ENCODE peak calls at places on chromosomes 3 and 15, in four cellular contexts. X is GM23338, Y is HCT116, Q is endothelial cell of umbilical vein. M is an unnamed sample.
A peak's percentile ranks its signal among the peaks of the same experiment; 100 is the strongest.

GRCh38 chr3:48143977-48144376 is 44.2 kb downstream of the CDC25A start:
- DNase-seq in X (no peak), Y (no peak), Q (no peak), M (no peak)

GRCh38 chr15:70275461-70276138 is 177.9 kb upstream of the TLE3 start:
- DNase-seq in X (no peak), Y (no peak), Q (peak; percentile 16), M (no peak)

GRCh38 chr3:66816110-66816761 is 181.9 kb upstream of the KBTBD8 start:
- DNase-seq in X (peak; percentile 82), Y (peak; percentile 42), Q (peak; percentile 64), M (peak; percentile 84)

GRCh38 chr3:158381274-158381868 is 189.6 kb upstream of the MLF1 start:
- DNase-seq in X (no peak), Y (no peak), Q (no peak), M (peak; percentile 2)

GRCh38 chr3:132625613-132626012 is 28.5 kb downstream of the ACKR4 start:
- DNase-seq in X (no peak), Y (no peak), Q (no peak), M (no peak)

GRCh38 chr3:127220497-127220896 is 27.6 kb downstream of the PRR23E start:
- DNase-seq in X (no peak), Y (no peak), Q (no peak), M (no peak)

GRCh38 chr3:186680869-186681268 is 15.1 kb downstream of the HRG start:
- DNase-seq in X (no peak), Y (no peak), Q (peak; percentile 0), M (no peak)

GRCh38 chr15:39657181-39657580 is 76.3 kb downstream of the THBS1 start:
- DNase-seq in X (no peak), Y (no peak), Q (peak; percentile 17), M (no peak)

GRCh38 chr3:145639880-145640279 is 521.1 kb downstream of the PLOD2 start:
- DNase-seq in X (peak; percentile 29), Y (no peak), Q (no peak), M (no peak)

GRCh38 chr3:82163907-82164520 is 402.6 kb upstream of the GBE1 start:
- DNase-seq in X (peak; percentile 73), Y (peak; percentile 39), Q (peak; percentile 7), M (peak; percentile 42)

GRCh38 chr15:100043069-100043641 is 298.6 kb downstream of the ADAMTS17 start:
- DNase-seq in X (no peak), Y (peak; percentile 33), Q (peak; percentile 71), M (no peak)

GRCh38 chr15:64618569-64618968 is 156.8 kb downstream of the RBPMS2 start:
- DNase-seq in X (no peak), Y (no peak), Q (no peak), M (no peak)

GRCh38 chr15:89768071-89768500 is 8.0 kb upstream of the MESP2 start:
- DNase-seq in X (no peak), Y (no peak), Q (no peak), M (no peak)

GRCh38 chr15:84734794-84735479 is 13.5 kb upstream of the ZNF592 start:
- DNase-seq in X (peak; percentile 98), Y (peak; percentile 85), Q (no peak), M (peak; percentile 35)

GRCh38 chr3:186162221-186162620 is 53.3 kb upstream of the ETV5 start:
- DNase-seq in X (no peak), Y (no peak), Q (no peak), M (no peak)

GRCh38 chr3:45027406-45027805 is 1.3 kb downstream of the CLEC3B start:
- DNase-seq in X (no peak), Y (no peak), Q (no peak), M (no peak)

GRCh38 chr15:71231678-71232224 is 116.5 kb downstream of the THSD4 start:
- DNase-seq in X (no peak), Y (no peak), Q (no peak), M (no peak)

GRCh38 chr3:96877510-96877909 is 63.1 kb downstream of the EPHA6 start:
- DNase-seq in X (no peak), Y (no peak), Q (no peak), M (no peak)

GRCh38 chr3:111732248-111732879 is 126.7 kb upstream of the PHLDB2 start:
- DNase-seq in X (no peak), Y (no peak), Q (no peak), M (no peak)

DNA sequence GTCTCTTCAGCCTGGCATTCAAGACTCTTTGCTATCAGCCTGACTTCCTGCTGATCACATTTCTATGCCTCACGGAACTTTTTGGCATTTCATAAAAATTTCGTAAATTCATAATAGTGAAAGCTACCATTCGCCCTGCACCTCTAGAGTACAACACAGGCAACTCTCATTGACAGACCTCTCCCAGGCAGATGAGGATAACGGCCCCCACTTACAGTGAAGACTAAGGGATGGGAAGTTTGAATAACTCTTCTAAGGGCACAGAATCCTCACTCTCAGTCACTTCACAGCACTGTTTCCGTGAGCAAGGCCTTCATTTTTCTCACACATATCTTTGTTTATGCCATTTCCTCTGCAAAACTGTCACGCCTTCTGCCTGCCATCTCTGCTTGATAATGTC is 224.2 kb upstream of the HES1 start:
- DNase-seq in X (no peak), Y (no peak), Q (peak; percentile 12), M (no peak)
- TF ChIP-seq EZH2 in X (no peak), Y (no peak), Q (no peak), M (no peak)

GRCh38 chr3:58491506-58492384 is at the start of gene KCTD6:
- DNase-seq in X (peak; percentile 96), Y (peak; percentile 85), Q (peak; percentile 97), M (peak; percentile 89)

GRCh38 chr3:58488962-58489361 is 2.9 kb upstream of the KCTD6 start:
- DNase-seq in X (no peak), Y (no peak), Q (no peak), M (no peak)

GRCh38 chr3:58492385-58492970 is 582 bp downstream of the KCTD6 start:
- DNase-seq in X (no peak), Y (no peak), Q (peak; percentile 34), M (no peak)

GRCh38 chr3:58494107-58494506 is 2.2 kb downstream of the KCTD6 start:
- DNase-seq in X (no peak), Y (no peak), Q (no peak), M (no peak)

GRCh38 chr3:58490860-58491501 is 915 bp upstream of the KCTD6 start:
- DNase-seq in X (no peak), Y (no peak), Q (no peak), M (no peak)
- H3K4me3 ChIP-seq in X (peak overlapping the region; percentile 63), Y (peak overlapping the region; percentile 37), Q (peak overlapping the region; percentile 28), M (peak overlapping the region; percentile 36)

DNA sequence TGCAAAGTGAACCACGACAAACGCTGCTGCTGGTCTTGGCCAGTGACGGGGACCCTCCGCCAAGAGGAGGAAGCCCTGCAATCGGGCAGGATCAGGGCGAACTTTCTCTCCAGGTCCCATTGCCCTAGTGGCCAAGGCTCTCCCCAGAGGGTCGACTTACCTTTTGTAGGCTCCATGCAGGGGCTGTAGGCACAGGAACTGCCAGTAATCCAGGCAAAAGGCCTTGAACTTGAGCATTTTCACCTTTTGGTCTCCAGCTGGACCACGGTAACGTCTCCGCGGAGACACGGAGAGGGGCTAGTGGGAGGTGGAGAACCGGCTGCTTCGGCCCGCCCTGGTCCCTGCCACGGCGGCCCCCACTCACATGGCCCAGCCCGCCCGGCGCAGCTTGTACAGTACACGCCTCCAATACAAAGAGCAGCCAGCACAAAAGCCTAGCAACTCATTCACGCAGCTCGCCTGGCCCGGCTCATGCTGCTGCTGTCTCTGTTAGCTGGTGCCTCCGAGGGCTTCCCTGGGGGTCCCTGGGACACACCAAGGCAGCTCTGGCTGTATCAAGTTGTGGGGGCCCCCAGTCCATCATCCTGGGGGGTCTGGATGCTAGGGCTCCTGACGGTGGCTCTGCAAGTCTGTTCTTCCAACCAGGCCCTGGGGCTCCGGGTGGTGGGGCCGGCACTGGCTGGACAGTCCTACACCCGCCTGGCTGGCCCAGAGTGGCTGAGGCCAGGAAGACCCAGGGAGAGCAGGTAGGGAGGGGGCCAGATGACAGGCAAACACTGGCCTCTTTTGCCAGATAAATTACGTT is 30.9 kb downstream of the IQSEC1 start:
- DNase-seq in X (no peak), Y (no peak), Q (no peak), M (no peak)
- TF ChIP-seq EZH2 in X (no peak), Y (no peak), Q (no peak), M (no peak)

GRCh38 chr3:12822725-12823373 is 18.5 kb downstream of the RPL32 start:
- DNase-seq in X (no peak), Y (peak; percentile 29), Q (no peak), M (no peak)
- H3K4me3 ChIP-seq in X (no peak overlapping the region), Y (no peak overlapping the region), Q (no peak overlapping the region), M (no peak overlapping the region)

GRCh38 chr3:195761031-195761430 is 40.3 kb downstream of the MUC20 start:
- DNase-seq in X (no peak), Y (no peak), Q (no peak), M (no peak)

GRCh38 chr3:195760345-195760983 is 39.7 kb downstream of the MUC20 start:
- DNase-seq in X (no peak), Y (no peak), Q (no peak), M (no peak)

GRCh38 chr3:195762611-195763247 is 42.0 kb downstream of the MUC20 start:
- DNase-seq in X (no peak), Y (no peak), Q (no peak), M (no peak)

GRCh38 chr3:195762249-195762585 is 41.4 kb downstream of the MUC20 start:
- DNase-seq in X (no peak), Y (no peak), Q (no peak), M (no peak)

DNA sequence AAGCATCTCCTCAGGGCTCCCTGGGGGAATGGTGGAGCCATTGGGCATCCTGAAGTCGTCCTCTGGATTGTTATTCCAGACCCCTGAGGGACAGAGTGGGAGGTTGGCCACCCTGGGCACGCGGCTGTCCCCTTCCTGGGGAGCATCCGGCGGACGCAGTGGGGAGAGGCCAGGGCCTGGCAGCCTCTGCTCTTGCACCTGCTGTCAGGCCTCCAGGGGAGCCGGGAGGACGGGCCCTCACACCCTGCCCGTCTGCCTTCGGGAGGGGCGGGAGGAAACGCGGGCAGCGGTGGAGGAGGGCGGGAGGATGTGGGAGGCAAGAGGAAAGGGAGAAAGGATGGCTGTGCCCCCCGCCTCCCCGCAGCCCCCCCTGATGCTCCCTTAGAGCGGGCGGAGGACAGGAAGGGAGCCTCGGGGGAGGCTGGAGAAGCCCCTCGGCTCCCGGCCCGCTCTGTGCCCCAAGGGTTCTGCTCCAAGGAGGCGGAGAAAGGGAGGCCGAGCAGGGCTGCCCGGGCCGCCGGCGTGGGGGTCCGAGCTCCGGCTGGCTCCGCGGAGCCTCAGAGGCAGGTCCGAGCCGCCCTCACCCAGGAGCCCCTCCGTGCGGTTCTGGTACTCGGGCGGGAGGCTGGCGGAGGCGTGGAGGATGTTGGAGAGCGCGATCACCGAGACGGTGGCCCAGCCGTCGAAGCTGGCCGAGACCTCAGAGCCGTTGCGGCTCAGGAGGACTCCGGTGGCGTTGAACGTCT is 40.9 kb downstream of the MUC20 start:
- DNase-seq in X (no peak), Y (no peak), Q (no peak), M (no peak)
- TF ChIP-seq EZH2 in X (no peak), Y (no peak), Q (peak; percentile 52), M (no peak)

DNA sequence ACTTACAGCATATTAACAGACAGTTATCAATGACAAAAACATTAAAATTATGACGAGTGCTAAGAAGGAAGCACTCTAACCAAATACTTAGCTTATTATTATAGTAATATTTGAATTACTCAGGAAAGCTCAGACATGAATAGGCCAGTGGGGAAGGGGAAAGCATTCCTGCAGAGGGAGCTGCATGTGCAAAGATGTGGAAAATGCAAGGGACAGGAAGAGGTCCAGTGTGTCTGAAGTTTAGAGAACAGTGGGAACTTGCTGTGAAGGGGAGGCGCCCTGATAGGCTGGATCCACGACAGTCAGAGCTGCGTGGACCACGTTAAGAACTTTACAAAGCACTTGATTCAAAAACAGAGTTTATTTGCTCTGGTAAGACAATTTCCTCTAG is 1.2 kb upstream of the SPICE1 start:
- DNase-seq in X (peak; percentile 30), Y (no peak), Q (peak; percentile 33), M (peak; percentile 37)
- H3K4me3 ChIP-seq in X (peak overlapping the region; percentile 99), Y (peak overlapping the region; percentile 87), Q (no peak overlapping the region), M (peak overlapping the region; percentile 77)

M was measured in A673.